ENCODE peak calls at places on chromosomes 4 and X, in four cellular contexts. C is MCF 10A, P is psoas muscle, X is choroid plexus epithelial cell. G is an unnamed sample.

GRCh38 chrX:23783569-23784486 is 855 bp downstream of the SAT1 start:
- DNase-seq in C (no peak), P (no peak), X (peak), G (no peak)

GRCh38 chrX:103556941-103557340 is 28.4 kb upstream of the TCEAL4 start:
- DNase-seq in C (no peak), P (no peak), X (no peak), G (no peak)

GRCh38 chr4:121155893-121156292 is 8.2 kb downstream of the TNIP3 start:
- DNase-seq in C (peak), P (no peak), X (peak), G (no peak)

GRCh38 chr4:85961887-85962286 is 398.0 kb downstream of the MAPK10 start:
- DNase-seq in C (no peak), P (no peak), X (no peak), G (no peak)

GRCh38 chr4:139018971-139019758 is 3.6 kb downstream of the NOCT start:
- DNase-seq in C (no peak), P (no peak), X (peak), G (no peak)

GRCh38 chr4:155638195-155638960 is 28.3 kb upstream of the GUCY1A1 start:
- DNase-seq in C (no peak), P (no peak), X (no peak), G (no peak)

GRCh38 chrX:13190051-13190450 is 129.8 kb downstream of the ATXN3L start:
- DNase-seq in C (no peak), P (no peak), X (no peak), G (no peak)

GRCh38 chrX:110168585-110168984 is 149.3 kb downstream of the AMMECR1 start:
- DNase-seq in C (peak), P (no peak), X (peak), G (no peak)

GRCh38 chr4:107740950-107741701 is 21.1 kb upstream of the PAPSS1 start:
- DNase-seq in C (no peak), P (peak), X (peak), G (peak)

DNA sequence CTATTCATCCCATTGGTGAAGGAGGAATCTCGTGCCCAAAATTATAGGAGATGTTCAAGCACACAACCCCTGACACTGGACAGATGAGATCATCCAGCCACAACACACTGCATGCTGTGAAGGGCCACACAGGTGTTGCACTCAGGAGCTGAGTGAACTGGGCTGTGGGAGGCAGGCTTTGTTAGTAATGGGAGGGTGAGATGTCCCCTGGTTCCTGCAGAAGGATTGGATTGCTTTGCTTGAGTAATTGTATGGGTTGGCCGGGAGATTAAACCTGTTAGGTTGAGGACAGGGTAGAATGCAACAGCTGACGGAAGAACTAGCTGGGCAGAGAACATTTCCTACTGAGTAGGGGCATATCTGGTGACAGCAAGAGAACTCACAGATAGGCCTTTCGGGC is 152.2 kb downstream of the TACR3 start:
- DNase-seq in C (no peak), P (no peak), X (no peak), G (no peak)
- TF ChIP-seq CTCF in C (no peak), P (no peak), X (no peak), G (no peak)

DNA sequence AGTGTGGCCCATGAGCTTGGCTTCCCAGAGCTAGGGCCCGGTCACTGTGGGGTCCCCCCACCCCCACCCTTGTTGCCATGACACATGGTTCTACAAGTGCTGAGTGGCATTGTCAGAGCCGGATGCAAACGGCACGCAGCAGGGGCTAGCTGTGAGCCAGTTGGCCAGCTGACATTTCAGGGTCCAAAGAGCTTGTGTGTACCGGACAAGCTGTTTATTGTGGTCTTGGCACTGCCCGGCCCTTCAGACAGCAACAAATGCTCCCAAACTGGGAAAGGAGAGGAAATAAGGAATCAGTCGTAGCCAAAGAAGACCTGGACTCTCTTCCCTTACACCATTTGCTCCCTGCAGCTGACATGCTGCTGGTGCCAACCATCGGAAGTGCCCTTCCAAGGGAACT is 36.8 kb downstream of the TSC22D3 start:
- DNase-seq in C (no peak), P (no peak), X (no peak), G (no peak)
- TF ChIP-seq CTCF in C (no peak), P (no peak), X (no peak), G (no peak)

DNA sequence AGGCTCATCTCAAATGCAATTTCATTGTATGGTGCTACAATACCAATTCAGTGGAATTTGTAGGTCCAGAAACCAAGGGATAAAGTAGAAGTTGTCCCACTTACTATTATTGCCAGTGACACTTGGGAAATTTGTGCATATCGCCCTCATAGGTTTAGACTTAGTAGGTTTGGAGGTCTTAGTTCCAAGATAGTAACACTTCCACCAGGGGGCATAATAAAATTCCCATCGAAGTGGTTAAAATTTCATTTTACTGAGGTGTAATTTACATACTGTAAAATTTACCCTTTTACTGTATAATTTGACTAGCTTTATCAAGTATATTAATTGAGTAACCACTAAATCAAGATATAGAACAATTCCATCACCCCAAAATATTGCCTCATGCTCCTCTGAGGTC is 174.6 kb downstream of the INPP4B start:
- DNase-seq in C (no peak), P (no peak), X (peak), G (no peak)
- TF ChIP-seq CTCF in C (no peak), P (no peak), X (peak), G (no peak)

DNA sequence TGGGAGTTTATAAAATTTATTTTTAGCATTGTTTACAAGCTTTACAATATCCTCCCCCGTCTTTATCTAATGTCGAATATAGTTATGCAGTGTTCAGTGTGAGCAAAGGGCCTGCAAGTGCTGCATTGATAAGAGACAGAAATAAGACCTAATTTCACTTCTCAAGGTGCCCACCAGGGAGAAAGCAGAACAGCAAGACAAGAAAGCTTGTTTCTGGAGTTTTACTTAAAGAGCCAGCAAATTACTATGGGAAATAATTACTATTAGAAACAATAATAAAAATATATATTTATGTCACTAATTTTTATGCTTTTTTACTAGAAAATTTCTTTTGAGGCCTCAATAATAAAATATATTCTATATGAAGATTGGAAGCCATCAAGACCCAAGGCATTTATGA is 2677.7 kb downstream of the ARAP2 start:
- DNase-seq in C (no peak), P (no peak), X (no peak), G (no peak)
- TF ChIP-seq CTCF in C (no peak), P (no peak), X (no peak), G (no peak)

GRCh38 chr4:27001398-27002164 is 140.9 kb downstream of the STIM2 start:
- DNase-seq in C (no peak), P (no peak), X (no peak), G (no peak)

GRCh38 chr4:26999689-27000088 is 139.0 kb downstream of the STIM2 start:
- DNase-seq in C (no peak), P (no peak), X (no peak), G (no peak)

GRCh38 chr4:27003602-27004238 is 143.1 kb downstream of the STIM2 start:
- DNase-seq in C (no peak), P (no peak), X (peak), G (no peak)

GRCh38 chr4:27000122-27000521 is 139.5 kb downstream of the STIM2 start:
- DNase-seq in C (no peak), P (no peak), X (no peak), G (no peak)

DNA sequence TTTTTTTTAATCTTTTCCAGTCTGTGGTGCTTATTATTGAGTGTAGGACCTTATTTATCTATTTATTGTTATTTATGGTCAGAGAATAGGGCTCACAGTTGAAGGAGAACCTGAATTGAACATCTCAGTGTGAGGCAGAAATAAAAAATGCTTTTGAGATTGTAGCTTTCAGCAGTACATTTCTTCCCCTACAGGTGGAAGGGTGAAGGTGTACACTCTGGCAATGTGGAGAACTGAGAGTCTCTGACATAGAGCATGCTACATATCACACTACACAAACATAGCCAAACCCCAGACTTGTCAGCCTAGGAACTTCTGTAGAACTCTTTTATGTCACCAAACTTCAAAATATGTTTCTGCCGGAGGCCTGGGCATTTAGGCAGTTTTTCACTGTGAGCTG is 140.2 kb downstream of the STIM2 start:
- DNase-seq in C (peak), P (no peak), X (no peak), G (no peak)
- TF ChIP-seq CTCF in C (no peak), P (peak), X (peak), G (no peak)

G was measured in breast epithelium.